ENCODE peak calls at places on chromosomes 7 and 10, in six cellular contexts. Q is IMR-90, L is uterus, X is NB4, M is tibial nerve, R is A549. J is an unnamed sample.

GRCh38 chr10:132848306-132848705 is 62.4 kb upstream of the NKX6-2 start:
- DNase-seq in Q (no peak), L (no peak), X (peak), M (peak), R (no peak), J (no peak)

GRCh38 chr7:149690688-149691446 is 82.5 kb downstream of the ZNF467 start:
- DNase-seq in Q (peak), L (peak), X (peak), M (peak), R (peak), J (no peak)

GRCh38 chr10:50397312-50398140 is 146.2 kb upstream of the ASAH2 start:
- DNase-seq in Q (no peak), L (no peak), X (no peak), M (no peak), R (no peak), J (no peak)

GRCh38 chr7:135959655-135960363 is 17.4 kb downstream of the MTPN start:
- DNase-seq in Q (no peak), L (no peak), X (no peak), M (no peak), R (no peak), J (no peak)

GRCh38 chr10:29687411-29688160 is 52.8 kb upstream of the SVIL start:
- DNase-seq in Q (peak), L (no peak), X (peak), M (no peak), R (no peak), J (no peak)

GRCh38 chr7:27095897-27096755 is at the start of gene HOXA1:
- DNase-seq in Q (peak), L (peak), X (peak), M (no peak), R (peak), J (peak)

GRCh38 chr7:117277576-117277975 is 45.3 kb downstream of the WNT2 start:
- DNase-seq in Q (no peak), L (no peak), X (no peak), M (no peak), R (no peak), J (no peak)

GRCh38 chr10:22554481-22555182 is 159.7 kb downstream of the PIP4K2A start:
- DNase-seq in Q (peak), L (peak), X (no peak), M (peak), R (no peak), J (no peak)

GRCh38 chr7:116210345-116211005 is at the start of gene TES:
- DNase-seq in Q (peak), L (peak), X (no peak), M (no peak), R (peak), J (no peak)

GRCh38 chr7:65946895-65947294 is 35.1 kb downstream of the GUSB start:
- DNase-seq in Q (peak), L (peak), X (peak), M (no peak), R (no peak), J (no peak)

GRCh38 chr10:121838931-121839330 is 88.9 kb downstream of the ATE1 start:
- DNase-seq in Q (no peak), L (no peak), X (peak), M (no peak), R (no peak), J (no peak)

GRCh38 chr7:2038876-2039728 is 193.6 kb downstream of the MAD1L1 start:
- DNase-seq in Q (no peak), L (no peak), X (no peak), M (no peak), R (no peak), J (no peak)

GRCh38 chr7:108083980-108084379 is 46.2 kb downstream of the LAMB4 start:
- DNase-seq in Q (peak), L (no peak), X (no peak), M (no peak), R (no peak), J (no peak)

GRCh38 chr7:39741942-39742623 is 118.7 kb downstream of the RALA start:
- DNase-seq in Q (peak), L (no peak), X (peak), M (no peak), R (peak), J (no peak)

GRCh38 chr10:112491144-112491543 is 44.1 kb downstream of the VTI1A start:
- DNase-seq in Q (peak), L (no peak), X (no peak), M (no peak), R (no peak), J (no peak)

GRCh38 chr7:124457841-124458240 is 307.8 kb downstream of the GPR37 start:
- DNase-seq in Q (peak), L (no peak), X (no peak), M (no peak), R (no peak), J (no peak)

GRCh38 chr7:30874656-30875317 is 36.9 kb upstream of the AQP1 start:
- DNase-seq in Q (no peak), L (no peak), X (no peak), M (no peak), R (no peak), J (no peak)

GRCh38 chr7:115038158-115038557 is 116.3 kb downstream of the MDFIC start:
- DNase-seq in Q (no peak), L (no peak), X (no peak), M (no peak), R (no peak), J (no peak)

GRCh38 chr7:129748710-129749109 is 137.2 kb downstream of the NRF1 start:
- DNase-seq in Q (peak), L (no peak), X (peak), M (no peak), R (no peak), J (no peak)

GRCh38 chr10:86400705-86401587 is 34.4 kb upstream of the GRID1 start:
- DNase-seq in Q (no peak), L (peak), X (peak), M (no peak), R (peak), J (no peak)

GRCh38 chr10:77513783-77514331 is 123.8 kb downstream of the KCNMA1 start:
- DNase-seq in Q (peak), L (peak), X (peak), M (no peak), R (peak), J (no peak)

GRCh38 chr10:86956841-86957448 is 470 bp downstream of the MMRN2 start:
- DNase-seq in Q (no peak), L (no peak), X (no peak), M (no peak), R (no peak), J (no peak)

GRCh38 chr10:61958793-61959192 is 57.3 kb downstream of the ARID5B start:
- DNase-seq in Q (no peak), L (no peak), X (no peak), M (no peak), R (no peak), J (no peak)

GRCh38 chr7:95921543-95921942 is 149.2 kb downstream of the DYNC1I1 start:
- DNase-seq in Q (no peak), L (no peak), X (no peak), M (no peak), R (no peak), J (no peak)

GRCh38 chr10:127990846-127991542 is 84.1 kb downstream of the PTPRE start:
- DNase-seq in Q (peak), L (no peak), X (no peak), M (no peak), R (peak), J (no peak)

GRCh38 chr7:134813668-134814067 is 34.2 kb downstream of the CALD1 start:
- DNase-seq in Q (peak), L (no peak), X (no peak), M (no peak), R (no peak), J (no peak)

GRCh38 chr7:30977896-30978564 is 14.3 kb downstream of the GHRHR start:
- DNase-seq in Q (peak), L (peak), X (peak), M (no peak), R (peak), J (no peak)

GRCh38 chr7:4712371-4713182 is 30.5 kb downstream of the FOXK1 start:
- DNase-seq in Q (peak), L (no peak), X (peak), M (no peak), R (peak), J (no peak)

GRCh38 chr10:110820321-110820814 is 51.4 kb upstream of the PDCD4 start:
- DNase-seq in Q (no peak), L (peak), X (no peak), M (no peak), R (no peak), J (no peak)

GRCh38 chr10:70433581-70434280 is 7.8 kb downstream of the NODAL start:
- DNase-seq in Q (peak), L (no peak), X (no peak), M (no peak), R (no peak), J (no peak)

DNA sequence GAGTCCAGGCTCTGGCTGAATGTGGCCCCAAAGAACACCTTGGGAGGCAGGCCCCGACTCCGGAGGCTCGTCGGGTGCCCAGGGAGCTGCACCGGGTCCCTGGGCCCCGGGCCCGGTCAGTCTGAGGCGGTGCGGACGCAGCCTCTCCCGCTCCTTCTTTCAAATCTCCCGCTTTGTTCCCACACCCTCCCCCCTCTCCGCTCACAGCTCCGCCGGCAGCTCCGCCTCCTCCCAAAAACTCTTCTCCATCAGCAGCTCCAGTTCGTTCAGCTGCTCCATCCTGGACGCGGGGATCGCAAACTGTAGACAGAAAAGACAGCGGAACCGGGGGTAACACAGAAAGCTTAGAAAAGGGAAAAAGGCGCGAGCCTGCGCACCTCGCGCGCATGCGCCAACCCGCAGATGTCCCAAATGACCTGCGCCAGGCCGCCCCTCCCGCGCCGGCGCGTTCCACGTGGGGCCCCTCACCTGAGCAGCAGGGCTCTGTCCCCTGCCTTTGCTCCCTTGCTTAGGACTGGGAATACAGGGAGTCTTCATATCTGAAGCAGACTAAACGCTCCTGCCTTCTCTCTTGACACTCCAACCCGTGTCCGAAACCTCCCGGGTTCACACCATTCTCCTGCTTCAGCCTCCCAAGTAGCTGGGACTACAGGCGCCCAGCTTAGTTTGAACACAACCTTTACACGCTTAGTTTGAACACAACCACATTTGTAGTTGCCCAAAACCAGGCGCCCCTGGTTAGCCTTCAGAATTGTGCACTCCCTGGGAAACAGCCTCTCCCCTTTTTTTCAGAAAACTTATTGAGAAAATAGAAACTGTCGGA is at the start of gene DNA2:
- DNase-seq in Q (peak), L (peak), X (peak), M (no peak), R (peak), J (no peak)
- H3K4me3 ChIP-seq in Q (peak), L (peak), X (peak), M (peak), R (peak), J (peak)

GRCh38 chr7:101085000-101085948 is at the start of gene TRIM56:
- DNase-seq in Q (peak), L (peak), X (peak), M (peak), R (peak), J (peak)
- TF ChIP-seq POLR2A in Q (peak), L (peak), X (peak), M (no peak), R (peak), J (no peak)

GRCh38 chr10:13529714-13529973 is 830 bp upstream of the BEND7 start:
- DNase-seq in Q (no peak), L (no peak), X (no peak), M (no peak), R (no peak), J (no peak)
- H3K4me3 ChIP-seq in Q (peak), L (peak), X (no peak), M (no peak), R (peak), J (no peak)

GRCh38 chr7:98994046-98994944 is 116.0 kb downstream of the TRRAP start:
- DNase-seq in Q (no peak), L (no peak), X (no peak), M (no peak), R (no peak), J (no peak)

GRCh38 chr7:98995523-98996161 is 117.3 kb downstream of the TRRAP start:
- DNase-seq in Q (no peak), L (no peak), X (no peak), M (no peak), R (no peak), J (no peak)

GRCh38 chr7:98997836-98998235 is 119.5 kb downstream of the TRRAP start:
- DNase-seq in Q (no peak), L (no peak), X (no peak), M (no peak), R (no peak), J (no peak)

GRCh38 chr7:98995111-98995510 is 116.8 kb downstream of the TRRAP start:
- DNase-seq in Q (no peak), L (no peak), X (no peak), M (no peak), R (no peak), J (no peak)

DNA sequence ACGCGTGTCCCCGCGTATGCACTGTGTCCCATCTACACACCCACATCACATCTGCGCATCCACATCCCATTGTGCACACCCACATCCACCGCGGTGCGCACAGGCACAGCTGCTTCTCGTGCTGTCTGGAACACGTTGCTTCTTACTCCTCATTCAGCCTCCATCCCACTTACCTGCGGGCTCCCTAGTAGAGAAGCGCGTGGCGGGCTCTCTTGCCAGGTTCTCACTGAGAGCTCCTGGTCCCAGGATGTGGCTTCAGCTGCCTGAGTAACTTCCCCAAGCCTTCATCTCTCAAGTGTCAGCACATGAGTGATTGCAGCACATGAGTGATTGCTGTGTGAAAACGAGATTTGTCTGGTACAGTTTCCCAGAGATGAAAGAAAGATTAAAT is 117.8 kb downstream of the TRRAP start:
- DNase-seq in Q (no peak), L (no peak), X (no peak), M (no peak), R (no peak), J (no peak)
- TF ChIP-seq POLR2A in Q (no peak), L (no peak), X (no peak), M (no peak), R (no peak), J (no peak)

DNA sequence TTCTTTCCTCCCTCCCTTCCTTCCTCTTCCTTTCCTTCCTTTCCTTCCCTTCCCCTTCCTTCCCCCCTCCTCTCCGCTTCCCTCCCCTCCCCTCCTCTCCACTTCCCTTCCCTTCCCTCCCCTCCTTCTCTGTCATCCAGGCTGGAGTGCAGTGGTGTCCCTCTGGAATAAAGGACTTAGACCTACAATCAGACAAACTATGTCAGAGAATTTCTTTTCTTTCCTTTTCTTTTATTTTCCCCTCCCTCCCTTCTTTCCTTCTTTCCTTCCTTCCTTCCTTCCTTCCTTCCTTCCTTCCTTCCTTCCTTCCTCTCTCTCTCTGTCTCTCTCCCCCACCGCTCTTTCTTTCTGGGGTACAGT is 242.2 kb downstream of the GATA3 start:
- DNase-seq in Q (no peak), L (no peak), X (no peak), M (no peak), R (no peak), J (no peak)
- H3K4me3 ChIP-seq in Q (no peak), L (no peak), X (no peak), M (no peak), R (no peak), J (no peak)

DNA sequence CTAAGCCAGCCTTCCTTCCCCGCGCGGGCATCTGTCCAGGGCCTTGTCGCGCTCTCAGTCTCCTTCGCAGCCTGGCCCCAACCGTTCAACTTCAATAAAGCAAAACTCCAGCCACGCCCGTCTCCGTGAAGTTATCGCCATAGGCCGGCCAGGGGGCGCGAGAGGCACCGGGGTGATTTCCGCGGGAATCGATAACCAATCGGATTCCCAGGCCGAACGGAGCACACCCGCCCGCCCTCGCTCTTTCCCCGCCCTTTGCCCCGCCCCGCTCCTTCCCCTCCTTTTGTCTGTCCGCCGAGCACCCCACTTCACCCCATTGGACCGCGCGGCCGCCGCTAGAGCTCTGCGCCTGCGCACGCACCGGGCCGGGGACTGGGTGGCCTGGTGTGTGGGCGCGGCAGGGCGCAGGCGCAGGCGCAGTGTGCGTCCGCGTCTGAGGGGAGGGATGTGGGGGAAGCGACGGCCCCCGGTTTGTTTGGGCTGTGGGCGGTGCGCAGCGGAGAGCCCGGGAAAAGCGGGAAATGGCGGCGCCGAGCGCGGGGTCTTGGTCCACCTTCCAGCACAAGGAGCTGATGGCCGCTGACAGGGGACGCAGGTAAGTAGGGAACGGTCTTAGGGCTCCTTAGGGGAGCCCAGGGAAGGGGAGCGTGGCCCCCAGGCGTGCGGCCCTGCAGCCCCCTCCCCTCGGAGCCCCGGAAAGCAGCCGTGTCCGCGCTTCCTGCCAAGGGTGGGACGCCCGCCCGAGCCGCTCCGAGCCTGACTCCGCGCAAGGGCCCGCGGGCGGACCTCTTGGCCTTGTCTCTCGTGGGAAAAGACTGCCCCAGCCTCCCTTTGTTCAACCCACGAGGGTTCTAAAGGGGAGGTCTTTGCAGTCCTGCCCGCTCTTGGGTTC is at the start of gene CASP2:
- DNase-seq in Q (peak), L (peak), X (peak), M (peak), R (peak), J (peak)
- TF ChIP-seq POLR2A in Q (peak), L (peak), X (peak), M (peak), R (peak), J (peak)

J was measured in esophagus squamous epithelium.